ENCODE peak calls at places on chromosomes 16 and 17, in seven cellular contexts. One of them, this sample, is unnamed.

GRCh38 chr17:2723997-2724782 is 12.6 kb upstream of the CLUH start:
- DNase-seq in H1: peak; percentile 86
- DNase-seq in SK-N-SH: peak; percentile 34
- DNase-seq in HCT116: no peak
- DNase-seq in GM12878: no peak
- DNase-seq in K562: no peak
- DNase-seq in HepG2: no peak
- DNase-seq in this sample: no peak

GRCh38 chr16:11004351-11004750 is 60.0 kb downstream of the CLEC16A start:
- DNase-seq in HepG2: no peak
- DNase-seq in SK-N-SH: no peak
- DNase-seq in GM12878: no peak
- DNase-seq in K562: no peak
- DNase-seq in HCT116: no peak
- DNase-seq in H1: no peak
- DNase-seq in this sample: no peak

GRCh38 chr17:59650642-59651041 is 30.9 kb downstream of the CLTC start:
- DNase-seq in GM12878: no peak
- DNase-seq in HCT116: no peak
- DNase-seq in H1: no peak
- DNase-seq in HepG2: no peak
- DNase-seq in SK-N-SH: no peak
- DNase-seq in K562: no peak
- DNase-seq in this sample: no peak

GRCh38 chr17:39966771-39967170 is 4.0 kb downstream of the GSDMA start:
- DNase-seq in GM12878: no peak
- DNase-seq in HCT116: no peak
- DNase-seq in H1: no peak
- DNase-seq in SK-N-SH: no peak
- DNase-seq in HepG2: no peak
- DNase-seq in K562: no peak
- DNase-seq in this sample: no peak

GRCh38 chr17:41394254-41395016 is 3.0 kb downstream of the KRT31 start:
- DNase-seq in SK-N-SH: no peak
- DNase-seq in H1: no peak
- DNase-seq in HepG2: no peak
- DNase-seq in GM12878: no peak
- DNase-seq in K562: no peak
- DNase-seq in HCT116: no peak
- DNase-seq in this sample: no peak

GRCh38 chr17:48187867-48188608 is 80.5 kb downstream of the SNX11 start:
- DNase-seq in H1: no peak
- DNase-seq in HCT116: no peak
- DNase-seq in GM12878: no peak
- DNase-seq in K562: no peak
- DNase-seq in HepG2: no peak
- DNase-seq in SK-N-SH: no peak
- DNase-seq in this sample: no peak

GRCh38 chr17:20225162-20226115 is 216.3 kb downstream of the SPECC1 start:
- DNase-seq in SK-N-SH: peak; percentile 14
- DNase-seq in HepG2: no peak
- DNase-seq in K562: no peak
- DNase-seq in GM12878: no peak
- DNase-seq in H1: peak; percentile 48
- DNase-seq in HCT116: no peak
- DNase-seq in this sample: no peak

GRCh38 chr17:44979426-44980273 is 11.5 kb upstream of the C1QL1 start:
- DNase-seq in HCT116: no peak
- DNase-seq in H1: no peak
- DNase-seq in SK-N-SH: no peak
- DNase-seq in GM12878: no peak
- DNase-seq in HepG2: no peak
- DNase-seq in K562: peak; percentile 41
- DNase-seq in this sample: no peak

GRCh38 chr17:16351831-16352230 is 1.4 kb downstream of the CENPV start:
- DNase-seq in SK-N-SH: no peak
- DNase-seq in GM12878: no peak
- DNase-seq in HepG2: no peak
- DNase-seq in HCT116: no peak
- DNase-seq in H1: no peak
- DNase-seq in K562: no peak
- DNase-seq in this sample: no peak

GRCh38 chr17:5841862-5842261 is 228.3 kb upstream of the WSCD1 start:
- DNase-seq in H1: no peak
- DNase-seq in HepG2: no peak
- DNase-seq in HCT116: no peak
- DNase-seq in K562: no peak
- DNase-seq in SK-N-SH: no peak
- DNase-seq in GM12878: no peak
- DNase-seq in this sample: no peak

GRCh38 chr17:5843366-5844026 is 226.7 kb upstream of the WSCD1 start:
- DNase-seq in H1: no peak
- DNase-seq in HepG2: no peak
- DNase-seq in HCT116: no peak
- DNase-seq in K562: no peak
- DNase-seq in GM12878: no peak
- DNase-seq in SK-N-SH: no peak
- DNase-seq in this sample: no peak

GRCh38 chr17:5838661-5839300 is 231.4 kb upstream of the WSCD1 start:
- DNase-seq in GM12878: no peak
- DNase-seq in SK-N-SH: no peak
- DNase-seq in K562: no peak
- DNase-seq in HCT116: no peak
- DNase-seq in HepG2: no peak
- DNase-seq in H1: no peak
- DNase-seq in this sample: no peak

GRCh38 chr17:5837055-5837491 is 233.1 kb upstream of the WSCD1 start:
- DNase-seq in SK-N-SH: no peak
- DNase-seq in K562: no peak
- DNase-seq in H1: no peak
- DNase-seq in HepG2: peak; percentile 66
- DNase-seq in HCT116: peak; percentile 78
- DNase-seq in GM12878: no peak
- DNase-seq in this sample: no peak

DNA sequence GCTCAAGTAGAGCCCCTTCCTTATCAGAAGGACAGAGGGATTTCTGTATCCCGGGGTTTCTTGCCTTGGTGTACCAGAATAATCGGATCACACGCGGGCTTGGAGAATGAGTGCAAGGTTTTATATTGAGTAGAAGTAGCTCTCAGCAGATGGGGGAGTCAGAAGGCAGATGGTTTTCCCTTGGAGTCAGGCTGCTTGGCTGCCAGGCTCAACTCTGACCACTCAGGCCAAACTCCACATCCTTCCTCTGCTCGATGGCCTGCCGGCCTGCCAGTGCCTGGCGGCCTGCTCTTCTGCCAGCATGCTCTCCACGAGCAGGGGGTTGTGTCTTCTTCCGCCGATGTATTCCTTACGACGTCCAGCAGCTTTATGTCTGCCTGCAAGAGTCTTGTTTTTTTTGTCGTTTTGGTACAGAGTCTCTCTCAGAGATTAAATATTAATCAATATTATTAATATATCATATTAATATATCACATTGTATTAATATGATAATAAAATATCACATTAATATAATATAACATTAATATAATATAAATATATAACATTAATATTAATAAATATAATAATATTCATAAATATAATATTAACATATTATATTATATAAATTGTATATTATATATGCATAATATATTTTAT is 229.2 kb upstream of the WSCD1 start:
- DNase-seq in HCT116: no peak
- DNase-seq in SK-N-SH: no peak
- DNase-seq in K562: no peak
- DNase-seq in H1: no peak
- DNase-seq in GM12878: no peak
- DNase-seq in HepG2: no peak
- DNase-seq in this sample: no peak
- TF ChIP-seq JUND in HCT116: no peak
- TF ChIP-seq JUND in SK-N-SH: no peak
- TF ChIP-seq JUND in K562: no peak
- TF ChIP-seq JUND in H1: no peak
- TF ChIP-seq JUND in GM12878: no peak
- TF ChIP-seq JUND in HepG2: no peak
- TF ChIP-seq JUND in this sample: no peak

GRCh38 chr16:88599092-88599733 is 29.0 kb downstream of the ZC3H18 start:
- DNase-seq in GM12878: no peak
- DNase-seq in SK-N-SH: no peak
- DNase-seq in HepG2: no peak
- DNase-seq in K562: no peak
- DNase-seq in HCT116: no peak
- DNase-seq in H1: no peak
- DNase-seq in this sample: no peak
- TF ChIP-seq JUND in GM12878: no peak
- TF ChIP-seq JUND in SK-N-SH: no peak
- TF ChIP-seq JUND in HepG2: no peak
- TF ChIP-seq JUND in K562: no peak
- TF ChIP-seq JUND in HCT116: no peak
- TF ChIP-seq JUND in H1: no peak
- TF ChIP-seq JUND in this sample: no peak

GRCh38 chr16:31474778-31475738 is 3.1 kb downstream of the TGFB1I1 start:
- DNase-seq in H1: no peak
- DNase-seq in HCT116: no peak
- DNase-seq in K562: no peak
- DNase-seq in GM12878: no peak
- DNase-seq in SK-N-SH: no peak
- DNase-seq in HepG2: no peak
- DNase-seq in this sample: no peak

GRCh38 chr16:31477220-31478216 is 5.4 kb upstream of the SLC5A2 start:
- DNase-seq in K562: peak; percentile 90
- DNase-seq in H1: peak; percentile 86
- DNase-seq in HepG2: peak; percentile 93
- DNase-seq in GM12878: no peak
- DNase-seq in HCT116: no peak
- DNase-seq in SK-N-SH: no peak
- DNase-seq in this sample: peak; percentile 85

GRCh38 chr16:31476305-31477219 is 4.6 kb downstream of the TGFB1I1 start:
- DNase-seq in HepG2: peak; percentile 63
- DNase-seq in SK-N-SH: peak; percentile 59
- DNase-seq in HCT116: no peak
- DNase-seq in K562: peak; percentile 94
- DNase-seq in H1: peak; percentile 86
- DNase-seq in GM12878: no peak
- DNase-seq in this sample: no peak

GRCh38 chr16:31474173-31474714 is 2.3 kb downstream of the TGFB1I1 start:
- DNase-seq in GM12878: no peak
- DNase-seq in K562: peak; percentile 68
- DNase-seq in HCT116: no peak
- DNase-seq in HepG2: no peak
- DNase-seq in H1: no peak
- DNase-seq in SK-N-SH: no peak
- DNase-seq in this sample: no peak

DNA sequence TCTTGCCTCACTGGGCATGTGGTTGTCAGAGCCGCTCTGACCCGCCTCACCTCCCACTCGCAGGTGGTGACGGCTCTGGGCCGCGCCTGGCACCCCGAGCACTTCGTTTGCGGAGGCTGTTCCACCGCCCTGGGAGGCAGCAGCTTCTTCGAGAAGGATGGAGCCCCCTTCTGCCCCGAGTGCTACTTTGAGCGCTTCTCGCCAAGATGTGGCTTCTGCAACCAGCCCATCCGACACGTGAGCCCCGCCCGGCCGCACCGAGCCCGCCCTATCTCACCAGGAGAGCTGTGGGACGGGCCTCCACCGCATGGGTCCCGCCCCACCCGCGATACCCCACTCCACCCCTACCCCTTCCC is 4.0 kb downstream of the TGFB1I1 start:
- DNase-seq in SK-N-SH: no peak
- DNase-seq in GM12878: no peak
- DNase-seq in K562: peak; percentile 44
- DNase-seq in HCT116: no peak
- DNase-seq in HepG2: no peak
- DNase-seq in H1: peak; percentile 56
- DNase-seq in this sample: no peak
- TF ChIP-seq JUND in SK-N-SH: no peak
- TF ChIP-seq JUND in GM12878: no peak
- TF ChIP-seq JUND in K562: no peak
- TF ChIP-seq JUND in HCT116: no peak
- TF ChIP-seq JUND in HepG2: no peak
- TF ChIP-seq JUND in H1: no peak
- TF ChIP-seq JUND in this sample: no peak

GRCh38 chr17:27540300-27541105 is 84.3 kb downstream of the KSR1 start:
- DNase-seq in SK-N-SH: no peak
- DNase-seq in K562: no peak
- DNase-seq in HepG2: peak; percentile 66
- DNase-seq in HCT116: no peak
- DNase-seq in GM12878: no peak
- DNase-seq in H1: no peak
- DNase-seq in this sample: no peak
- TF ChIP-seq JUND in SK-N-SH: no peak
- TF ChIP-seq JUND in K562: no peak
- TF ChIP-seq JUND in HepG2: no peak
- TF ChIP-seq JUND in HCT116: no peak
- TF ChIP-seq JUND in GM12878: no peak
- TF ChIP-seq JUND in H1: no peak
- TF ChIP-seq JUND in this sample: no peak

DNA sequence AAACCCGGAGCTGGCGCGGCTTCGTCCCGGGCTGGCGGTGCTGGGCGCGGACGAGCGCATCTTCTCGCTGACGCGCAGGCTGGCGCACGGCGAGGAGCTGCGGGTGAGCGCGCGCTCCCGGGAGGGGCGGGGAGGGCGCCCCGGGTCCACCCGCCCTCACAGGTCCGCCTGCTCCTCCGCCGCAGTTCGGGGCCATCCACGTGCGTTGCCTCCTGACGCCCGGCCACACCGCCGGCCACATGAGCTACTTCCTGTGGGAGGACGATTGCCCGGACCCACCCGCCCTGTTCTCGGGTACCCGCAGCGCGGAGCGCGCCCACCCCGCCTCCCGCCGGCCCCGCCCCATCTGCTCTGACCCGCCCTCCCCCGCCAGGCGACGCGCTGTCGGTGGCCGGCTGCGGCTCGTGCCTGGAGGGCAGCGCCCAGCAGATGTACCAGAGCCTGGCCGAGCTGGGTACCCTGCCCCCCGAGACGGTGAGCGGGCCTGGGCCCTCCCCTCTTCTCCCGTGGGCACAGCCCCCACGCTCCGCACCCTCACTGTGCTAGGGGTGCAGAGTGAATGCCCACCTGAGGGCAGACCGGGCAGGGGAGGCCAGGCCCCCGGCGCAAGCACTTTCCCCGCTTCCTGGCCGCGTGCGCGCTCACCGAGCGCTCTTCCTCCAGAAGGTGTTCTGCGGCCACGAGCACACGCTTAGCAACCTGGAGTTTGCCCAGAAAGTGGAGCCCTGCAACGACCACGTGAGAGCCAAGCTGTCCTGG is 1.4 kb downstream of the HAGHL start:
- DNase-seq in SK-N-SH: peak; percentile 96
- DNase-seq in HepG2: no peak
- DNase-seq in H1: no peak
- DNase-seq in GM12878: no peak
- DNase-seq in HCT116: peak; percentile 86
- DNase-seq in K562: peak; percentile 90
- DNase-seq in this sample: peak; percentile 93
- TF ChIP-seq JUND in SK-N-SH: no peak
- TF ChIP-seq JUND in HepG2: no peak
- TF ChIP-seq JUND in H1: no peak
- TF ChIP-seq JUND in GM12878: no peak
- TF ChIP-seq JUND in HCT116: no peak
- TF ChIP-seq JUND in K562: no peak
- TF ChIP-seq JUND in this sample: no peak

GRCh38 chr16:29820271-29820701 is at the start of gene MVP:
- DNase-seq in H1: peak; percentile 39
- DNase-seq in K562: peak; percentile 51
- DNase-seq in SK-N-SH: peak; percentile 72
- DNase-seq in HCT116: no peak
- DNase-seq in HepG2: no peak
- DNase-seq in GM12878: no peak
- DNase-seq in this sample: peak; percentile 62
- TF ChIP-seq JUND in H1: no peak
- TF ChIP-seq JUND in K562: no peak
- TF ChIP-seq JUND in SK-N-SH: no peak
- TF ChIP-seq JUND in HCT116: no peak
- TF ChIP-seq JUND in HepG2: no peak
- TF ChIP-seq JUND in GM12878: no peak
- TF ChIP-seq JUND in this sample: no peak

GRCh38 chr17:79244665-79245064 is 170.0 kb downstream of the ENGASE start:
- DNase-seq in H1: no peak
- DNase-seq in HCT116: no peak
- DNase-seq in K562: no peak
- DNase-seq in HepG2: no peak
- DNase-seq in SK-N-SH: no peak
- DNase-seq in GM12878: no peak
- DNase-seq in this sample: no peak
- TF ChIP-seq JUND in H1: no peak
- TF ChIP-seq JUND in HCT116: no peak
- TF ChIP-seq JUND in K562: no peak
- TF ChIP-seq JUND in HepG2: no peak
- TF ChIP-seq JUND in SK-N-SH: no peak
- TF ChIP-seq JUND in GM12878: no peak
- TF ChIP-seq JUND in this sample: no peak

This sample was measured in T47D.